ENCODE peak calls at places on chromosome 1, in nine cellular contexts. I, D, Q, H, T, F, M, P and Y are unnamed samples.

GRCh38 chr1:7454895-7455784 is 316.0 kb upstream of the VAMP3 start:
- DNase-seq in F (no peak), P (no peak), H (no peak), T (no peak), D (no peak), I (no peak), M (no peak), Q (no peak), Y (peak)

GRCh38 chr1:62142550-62142949 is 52.1 kb upstream of the L1TD1 start:
- DNase-seq in H (peak), T (no peak), Q (no peak), F (no peak), D (no peak), P (no peak), M (no peak), I (no peak), Y (no peak)

GRCh38 chr1:228004887-228005462 is 1.8 kb upstream of the WNT3A start:
- DNase-seq in D (no peak), H (peak), I (no peak), T (peak), M (peak), Q (no peak), F (no peak), P (no peak), Y (no peak)

GRCh38 chr1:30756545-30757195 is 904 bp downstream of the LAPTM5 start:
- DNase-seq in F (no peak), D (no peak), M (no peak), H (no peak), T (peak), Q (no peak), I (peak), P (peak), Y (peak)

GRCh38 chr1:210361665-210362064 is 33.0 kb downstream of the HHAT start:
- DNase-seq in H (no peak), T (no peak), D (no peak), P (no peak), I (no peak), Q (no peak), F (no peak), M (no peak), Y (no peak)

GRCh38 chr1:179867493-179868330 is 9.9 kb downstream of the TOR1AIP2 start:
- DNase-seq in D (no peak), T (no peak), P (peak), Q (no peak), I (peak), M (no peak), H (peak), F (no peak), Y (no peak)

GRCh38 chr1:76868154-76868882 is 1.0 kb downstream of the ST6GALNAC5 start:
- DNase-seq in I (no peak), H (peak), F (peak), T (no peak), M (no peak), P (no peak), Q (no peak), D (peak), Y (peak)

GRCh38 chr1:95578462-95578861 is 344.5 kb downstream of the RWDD3 start:
- DNase-seq in H (no peak), T (no peak), I (no peak), M (no peak), D (no peak), P (no peak), Q (no peak), F (no peak), Y (no peak)

GRCh38 chr1:87685366-87686136 is 356.9 kb downstream of the LMO4 start:
- DNase-seq in H (peak), F (no peak), P (no peak), M (no peak), I (no peak), Q (no peak), T (no peak), D (no peak), Y (no peak)

GRCh38 chr1:153563991-153564390 is 1.7 kb downstream of the S100A2 start:
- DNase-seq in H (no peak), T (peak), Q (no peak), M (no peak), P (no peak), F (no peak), I (no peak), D (no peak), Y (no peak)

GRCh38 chr1:153568367-153569099 is 2.9 kb upstream of the S100A2 start:
- DNase-seq in H (peak), I (peak), D (peak), P (peak), Q (peak), M (peak), F (peak), T (peak), Y (peak)

GRCh38 chr1:153567621-153568366 is 2.1 kb upstream of the S100A2 start:
- DNase-seq in M (no peak), T (no peak), H (peak), Q (peak), I (no peak), F (no peak), P (no peak), D (no peak), Y (no peak)

GRCh38 chr1:153565529-153566374 is at the start of gene S100A2:
- DNase-seq in Q (peak), D (peak), T (peak), M (no peak), P (peak), H (no peak), I (peak), F (peak), Y (no peak)

DNA sequence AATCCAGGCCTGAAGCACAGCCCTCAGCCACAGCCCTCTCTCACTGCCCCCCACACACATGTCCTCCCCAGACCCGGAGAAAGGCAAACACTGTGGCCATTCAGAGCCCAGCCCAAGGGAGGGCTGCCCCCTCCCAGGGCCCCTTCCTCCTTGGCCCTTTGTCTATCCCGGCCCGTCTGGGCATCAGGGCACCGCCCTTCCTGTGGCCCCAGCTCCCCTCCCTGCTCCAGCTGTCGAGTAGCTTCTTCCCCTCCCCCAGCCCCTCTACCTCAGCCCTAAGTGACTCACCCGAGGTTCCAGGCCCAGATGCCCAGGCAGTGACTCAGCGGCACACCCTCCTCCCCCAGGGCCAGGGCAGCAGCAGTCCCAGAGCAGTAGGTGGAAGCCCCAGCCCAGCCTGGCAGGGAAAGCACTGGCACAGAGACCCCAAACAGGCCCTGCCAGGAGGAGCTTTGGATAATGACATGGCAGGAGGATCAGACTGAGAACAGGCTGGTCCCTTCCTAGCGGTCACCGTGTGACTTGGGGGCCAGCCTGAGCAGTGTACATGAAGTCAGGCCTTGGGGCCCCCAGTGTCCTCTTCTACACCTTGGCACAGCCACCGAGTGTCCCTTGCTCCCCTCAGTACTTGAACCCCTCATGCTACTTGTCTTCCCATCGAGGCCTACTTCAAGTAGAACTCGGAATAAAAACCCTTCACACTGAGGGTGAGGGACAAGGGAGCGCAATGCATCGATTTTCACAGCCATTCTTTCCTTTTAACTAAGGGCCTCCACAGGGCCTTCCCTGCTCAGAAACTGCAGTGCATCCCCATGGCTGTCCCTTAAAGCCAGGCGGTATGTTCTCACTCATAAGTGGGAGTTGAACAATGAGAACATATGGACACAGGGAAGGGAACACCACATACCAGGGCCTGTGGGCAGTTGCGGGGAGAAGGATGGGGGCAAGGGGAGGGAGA is 1.0 kb upstream of the S100A2 start:
- DNase-seq in I (peak), P (peak), F (no peak), H (peak), T (peak), Q (peak), M (peak), D (peak), Y (peak)
- TF ChIP-seq POLR2AphosphoS5 in I (peak), P (peak), F (no peak), H (peak), T (peak), Q (peak), M (peak), D (no peak), Y (peak)

DNA sequence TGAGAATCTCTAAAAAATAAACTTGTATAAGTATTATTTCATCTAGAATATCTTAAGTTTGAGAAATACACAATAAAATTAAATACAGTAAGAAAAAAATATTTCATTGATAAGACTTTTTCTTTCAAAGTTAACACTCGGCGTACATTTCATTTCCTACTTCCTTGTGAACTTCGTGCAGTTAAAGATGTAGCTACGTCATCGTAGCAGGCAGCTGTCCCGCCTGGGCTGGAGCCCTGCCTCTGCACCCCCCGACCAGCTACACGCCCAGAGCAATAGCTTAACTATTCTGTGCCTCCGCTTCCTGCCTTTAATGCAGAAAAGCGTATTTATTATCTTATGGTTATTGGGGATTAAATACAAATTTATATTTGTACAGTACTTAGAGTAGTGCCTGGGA is 53.5 kb downstream of the CLSTN1 start:
- DNase-seq in D (no peak), H (no peak), T (peak), Q (no peak), M (no peak), P (peak), I (no peak), F (no peak), Y (no peak)
- TF ChIP-seq POLR2AphosphoS5 in D (no peak), H (no peak), T (no peak), Q (no peak), M (no peak), P (no peak), I (no peak), F (no peak), Y (no peak)

GRCh38 chr1:152111515-152111968 is 3.7 kb downstream of the TCHH start:
- DNase-seq in P (no peak), Q (no peak), I (no peak), F (no peak), D (no peak), T (no peak), H (peak), M (no peak), Y (peak)
- TF ChIP-seq POLR2AphosphoS5 in P (no peak), Q (no peak), I (no peak), F (no peak), D (no peak), T (no peak), H (no peak), M (no peak), Y (no peak)

DNA sequence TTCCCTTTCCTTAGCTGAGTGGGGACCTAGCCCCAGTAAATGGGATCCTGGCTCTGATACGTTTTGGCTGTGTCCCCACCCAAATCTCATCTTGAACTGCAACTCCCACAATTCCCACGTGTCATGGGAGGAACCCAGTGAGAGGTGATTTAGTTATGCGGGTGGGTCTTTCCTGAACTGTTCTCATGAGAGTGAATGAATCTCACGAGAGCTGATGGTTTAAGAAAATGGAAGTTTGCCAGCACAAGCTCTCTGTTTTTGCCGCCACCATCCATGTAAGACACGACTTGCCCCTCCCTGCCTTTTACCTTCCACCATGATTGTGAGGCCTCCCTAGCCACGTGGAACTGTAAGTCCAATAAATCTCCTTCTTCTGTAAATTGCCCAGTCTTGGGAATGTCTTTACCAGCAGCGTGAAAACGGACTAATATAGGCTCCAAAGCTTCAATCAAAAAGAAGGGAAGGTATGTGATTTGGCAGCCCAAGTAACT is 29.9 kb upstream of the POU2F1 start:
- DNase-seq in H (no peak), F (no peak), P (no peak), T (no peak), M (no peak), I (peak), Q (no peak), D (no peak), Y (no peak)
- TF ChIP-seq POLR2AphosphoS5 in H (no peak), F (no peak), P (no peak), T (no peak), M (no peak), I (no peak), Q (no peak), D (no peak), Y (no peak)